ENCODE peak calls at places on chromosome 1, in seven cellular contexts. One of them, this sample, is unnamed. For H3K27me3, the result is how much of the 10 kb centered on the place peaks cover.

GRCh38 chr1:156796340-156797097 is 20.1 kb downstream of the SH2D2A start:
- DNase-seq in tibial artery: no peak
- DNase-seq in fibroblast of lung: peak
- DNase-seq in psoas muscle: no peak
- DNase-seq in heart left ventricle: no peak
- DNase-seq in CD8-positive, alpha-beta T cell: no peak
- DNase-seq in mesenchymal stem cell: peak
- DNase-seq in this sample: no peak

GRCh38 chr1:4729108-4729506 is 74.7 kb downstream of the AJAP1 start:
- DNase-seq in heart left ventricle: peak
- DNase-seq in mesenchymal stem cell: no peak
- DNase-seq in CD8-positive, alpha-beta T cell: no peak
- DNase-seq in tibial artery: no peak
- DNase-seq in fibroblast of lung: no peak
- DNase-seq in psoas muscle: no peak
- DNase-seq in this sample: no peak

GRCh38 chr1:20115916-20116315 is 3.4 kb downstream of the PLA2G2D start:
- DNase-seq in fibroblast of lung: no peak
- DNase-seq in heart left ventricle: no peak
- DNase-seq in CD8-positive, alpha-beta T cell: no peak
- DNase-seq in mesenchymal stem cell: no peak
- DNase-seq in tibial artery: no peak
- DNase-seq in psoas muscle: no peak
- DNase-seq in this sample: no peak

GRCh38 chr1:43036457-43036827 is 77.8 kb upstream of the SLC2A1 start:
- DNase-seq in mesenchymal stem cell: no peak
- DNase-seq in tibial artery: no peak
- DNase-seq in psoas muscle: no peak
- DNase-seq in fibroblast of lung: peak
- DNase-seq in CD8-positive, alpha-beta T cell: no peak
- DNase-seq in heart left ventricle: no peak
- DNase-seq in this sample: no peak

GRCh38 chr1:115156826-115157468 is 67.6 kb upstream of the TSPAN2 start:
- DNase-seq in tibial artery: no peak
- DNase-seq in mesenchymal stem cell: no peak
- DNase-seq in fibroblast of lung: no peak
- DNase-seq in psoas muscle: no peak
- DNase-seq in heart left ventricle: no peak
- DNase-seq in CD8-positive, alpha-beta T cell: no peak
- DNase-seq in this sample: no peak

GRCh38 chr1:216047821-216048220 is 375.4 kb downstream of the USH2A start:
- DNase-seq in CD8-positive, alpha-beta T cell: no peak
- DNase-seq in tibial artery: no peak
- DNase-seq in mesenchymal stem cell: no peak
- DNase-seq in heart left ventricle: no peak
- DNase-seq in fibroblast of lung: peak
- DNase-seq in psoas muscle: no peak
- DNase-seq in this sample: no peak

GRCh38 chr1:51518730-51519047 is 377 bp downstream of the EPS15 start:
- DNase-seq in CD8-positive, alpha-beta T cell: peak
- DNase-seq in tibial artery: peak
- DNase-seq in psoas muscle: no peak
- DNase-seq in fibroblast of lung: no peak
- DNase-seq in heart left ventricle: peak
- DNase-seq in mesenchymal stem cell: no peak
- DNase-seq in this sample: peak

GRCh38 chr1:69569983-69570755 is 2.4 kb downstream of the LRRC7 start:
- DNase-seq in psoas muscle: no peak
- DNase-seq in tibial artery: no peak
- DNase-seq in fibroblast of lung: peak
- DNase-seq in mesenchymal stem cell: peak
- DNase-seq in heart left ventricle: no peak
- DNase-seq in CD8-positive, alpha-beta T cell: no peak
- DNase-seq in this sample: no peak

GRCh38 chr1:107183011-107183410 is 42.2 kb downstream of the NTNG1 start:
- DNase-seq in CD8-positive, alpha-beta T cell: no peak
- DNase-seq in tibial artery: no peak
- DNase-seq in psoas muscle: no peak
- DNase-seq in heart left ventricle: no peak
- DNase-seq in mesenchymal stem cell: no peak
- DNase-seq in fibroblast of lung: peak
- DNase-seq in this sample: no peak

GRCh38 chr1:167512262-167512661 is 6.1 kb downstream of the CD247 start:
- DNase-seq in mesenchymal stem cell: no peak
- DNase-seq in psoas muscle: no peak
- DNase-seq in CD8-positive, alpha-beta T cell: no peak
- DNase-seq in tibial artery: no peak
- DNase-seq in heart left ventricle: no peak
- DNase-seq in fibroblast of lung: no peak
- DNase-seq in this sample: no peak

GRCh38 chr1:24952413-24952841 is 22.4 kb upstream of the RUNX3 start:
- DNase-seq in psoas muscle: no peak
- DNase-seq in mesenchymal stem cell: peak
- DNase-seq in CD8-positive, alpha-beta T cell: peak
- DNase-seq in fibroblast of lung: no peak
- DNase-seq in heart left ventricle: no peak
- DNase-seq in tibial artery: no peak
- DNase-seq in this sample: no peak

GRCh38 chr1:172401907-172402306 is 18.6 kb upstream of the C1orf105 start:
- DNase-seq in mesenchymal stem cell: no peak
- DNase-seq in CD8-positive, alpha-beta T cell: no peak
- DNase-seq in heart left ventricle: no peak
- DNase-seq in tibial artery: no peak
- DNase-seq in fibroblast of lung: no peak
- DNase-seq in psoas muscle: no peak
- DNase-seq in this sample: no peak

DNA sequence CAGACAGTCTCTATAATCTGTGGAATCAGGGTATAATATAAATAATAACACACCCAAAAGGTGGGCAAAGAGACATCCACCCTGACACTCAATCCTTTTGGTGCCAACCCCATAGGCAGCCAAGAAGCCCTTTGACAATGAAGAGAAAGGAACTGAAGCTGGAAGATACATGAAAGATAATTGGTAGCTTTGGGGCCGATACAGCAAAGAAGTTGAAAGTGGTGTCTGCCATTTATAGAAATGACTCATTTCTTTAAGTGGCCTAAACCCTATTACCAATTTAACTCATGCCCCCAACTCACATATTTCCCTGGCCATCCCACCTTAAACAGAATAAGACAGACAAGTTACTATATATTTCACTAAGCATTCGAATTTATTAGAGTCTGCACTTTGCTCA is 167.0 kb downstream of the ZC3H11B start:
- DNase-seq in heart left ventricle: no peak
- DNase-seq in fibroblast of lung: no peak
- DNase-seq in mesenchymal stem cell: no peak
- DNase-seq in CD8-positive, alpha-beta T cell: no peak
- DNase-seq in psoas muscle: no peak
- DNase-seq in tibial artery: no peak
- DNase-seq in this sample: no peak
- H3K27me3 ChIP-seq in heart left ventricle: under half
- H3K27me3 ChIP-seq in fibroblast of lung: under half
- H3K27me3 ChIP-seq in mesenchymal stem cell: under half
- H3K27me3 ChIP-seq in CD8-positive, alpha-beta T cell: under half
- H3K27me3 ChIP-seq in psoas muscle: under half
- H3K27me3 ChIP-seq in tibial artery: under half
- H3K27me3 ChIP-seq in this sample: under half

DNA sequence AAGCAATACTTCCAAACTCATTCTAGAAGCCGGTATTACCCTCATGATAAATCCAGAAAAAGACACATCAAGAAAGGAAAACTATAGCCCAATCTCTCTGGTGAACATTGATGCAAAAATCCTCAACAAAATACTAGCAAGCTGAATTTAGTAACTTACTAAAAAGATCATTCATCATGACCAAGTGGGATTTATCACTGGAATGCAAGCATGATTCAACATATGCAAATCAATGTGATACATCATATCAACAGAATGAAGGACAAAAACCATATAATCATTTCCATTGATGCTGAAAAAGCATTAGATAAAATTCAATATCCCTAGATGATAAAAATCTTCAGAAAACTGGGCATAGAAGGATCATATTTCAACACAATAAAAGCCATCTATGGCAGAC is 402.9 kb downstream of the TGFB2 start:
- DNase-seq in CD8-positive, alpha-beta T cell: no peak
- DNase-seq in fibroblast of lung: peak
- DNase-seq in tibial artery: no peak
- DNase-seq in mesenchymal stem cell: no peak
- DNase-seq in psoas muscle: no peak
- DNase-seq in heart left ventricle: no peak
- DNase-seq in this sample: no peak
- H3K27me3 ChIP-seq in CD8-positive, alpha-beta T cell: under half
- H3K27me3 ChIP-seq in fibroblast of lung: under half
- H3K27me3 ChIP-seq in tibial artery: under half
- H3K27me3 ChIP-seq in mesenchymal stem cell: under half
- H3K27me3 ChIP-seq in psoas muscle: under half
- H3K27me3 ChIP-seq in heart left ventricle: under half
- H3K27me3 ChIP-seq in this sample: under half

DNA sequence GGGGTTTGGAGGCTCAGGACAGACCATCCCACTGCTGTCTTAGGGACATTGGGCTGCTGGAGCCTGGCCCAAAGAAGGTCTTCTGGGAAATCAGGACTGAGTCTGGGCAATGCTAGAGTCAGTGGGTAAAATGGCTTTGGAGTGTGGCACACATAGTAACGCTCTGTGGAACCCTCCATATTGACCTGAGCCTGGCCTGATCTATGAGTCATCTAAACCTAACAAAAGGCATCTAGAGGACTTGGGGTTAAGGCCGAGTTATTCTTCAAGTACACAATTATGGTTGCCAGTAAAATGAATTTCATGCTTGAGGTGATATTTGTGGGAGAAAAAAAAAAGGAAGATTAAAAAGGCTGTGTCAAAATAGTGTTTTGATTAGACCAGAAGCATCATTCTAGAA is 77.7 kb downstream of the ST6GALNAC5 start:
- DNase-seq in tibial artery: no peak
- DNase-seq in fibroblast of lung: peak
- DNase-seq in mesenchymal stem cell: no peak
- DNase-seq in psoas muscle: no peak
- DNase-seq in CD8-positive, alpha-beta T cell: no peak
- DNase-seq in heart left ventricle: no peak
- DNase-seq in this sample: no peak
- H3K27me3 ChIP-seq in tibial artery: under half
- H3K27me3 ChIP-seq in fibroblast of lung: under half
- H3K27me3 ChIP-seq in mesenchymal stem cell: under half
- H3K27me3 ChIP-seq in psoas muscle: under half
- H3K27me3 ChIP-seq in CD8-positive, alpha-beta T cell: under half
- H3K27me3 ChIP-seq in heart left ventricle: under half
- H3K27me3 ChIP-seq in this sample: under half

DNA sequence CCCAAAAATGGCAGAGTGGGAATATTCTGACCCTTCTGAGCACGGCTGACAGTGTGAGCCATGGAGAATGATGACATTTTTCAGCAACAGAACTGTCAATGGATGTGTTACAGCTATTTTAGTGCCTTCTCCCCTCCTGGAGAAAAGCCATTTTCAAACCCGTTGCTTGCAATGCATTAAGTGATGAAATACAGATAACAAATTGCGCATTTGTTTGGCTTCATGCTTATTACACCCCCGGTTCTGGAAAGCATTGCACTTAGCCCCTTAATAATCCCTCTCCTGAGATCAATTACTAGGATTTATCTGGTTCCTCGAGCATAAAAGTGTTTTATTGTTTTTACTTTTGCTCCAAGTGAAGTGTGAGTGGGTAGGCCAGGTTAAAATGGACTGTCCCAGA is 37.6 kb upstream of the HHAT start:
- DNase-seq in heart left ventricle: no peak
- DNase-seq in fibroblast of lung: no peak
- DNase-seq in mesenchymal stem cell: no peak
- DNase-seq in psoas muscle: no peak
- DNase-seq in CD8-positive, alpha-beta T cell: no peak
- DNase-seq in tibial artery: no peak
- DNase-seq in this sample: no peak
- H3K27me3 ChIP-seq in heart left ventricle: under half
- H3K27me3 ChIP-seq in fibroblast of lung: under half
- H3K27me3 ChIP-seq in mesenchymal stem cell: under half
- H3K27me3 ChIP-seq in psoas muscle: under half
- H3K27me3 ChIP-seq in CD8-positive, alpha-beta T cell: under half
- H3K27me3 ChIP-seq in tibial artery: under half
- H3K27me3 ChIP-seq in this sample: under half

This sample was measured in heart right ventricle.